ENCODE peak calls at places on chromosomes 11 and 22, in five cellular contexts. A is SK-N-SH, P is GM23248, F is GM23338, C is neural progenitor cell. K is an unnamed sample.

GRCh38 chr22:19759994-19760651 is 455 bp upstream of the TBX1 start:
- DNase-seq in A (peak), P (peak), F (peak), C (peak), K (no peak)

GRCh38 chr11:43382614-43383013 is 23.9 kb downstream of the TTC17 start:
- DNase-seq in A (no peak), P (no peak), F (no peak), C (no peak), K (no peak)

GRCh38 chr22:21652010-21652546 is 10.0 kb downstream of the SDF2L1 start:
- DNase-seq in A (peak), P (peak), F (peak), C (peak), K (peak)

GRCh38 chr11:103651341-103651998 is 385.0 kb upstream of the DDI1 start:
- DNase-seq in A (no peak), P (no peak), F (no peak), C (no peak), K (no peak)

GRCh38 chr22:20639343-20639742 is 131.9 kb downstream of the MED15 start:
- DNase-seq in A (no peak), P (no peak), F (no peak), C (no peak), K (no peak)

GRCh38 chr22:23893446-23893956 is 682 bp upstream of the MIF start:
- DNase-seq in A (no peak), P (peak), F (no peak), C (no peak), K (no peak)

GRCh38 chr22:42608481-42609361 is 6.0 kb downstream of the POLDIP3 start:
- DNase-seq in A (no peak), P (peak), F (no peak), C (peak), K (no peak)

GRCh38 chr11:122847437-122847836 is 9.1 kb downstream of the CRTAM start:
- DNase-seq in A (no peak), P (no peak), F (no peak), C (no peak), K (no peak)

GRCh38 chr11:61846351-61846750 is 18.3 kb downstream of the FADS2 start:
- DNase-seq in A (no peak), P (no peak), F (no peak), C (no peak), K (no peak)

GRCh38 chr22:50577987-50578775 is at the start of gene CPT1B:
- DNase-seq in A (no peak), P (peak), F (peak), C (no peak), K (no peak)

GRCh38 chr22:29128891-29129643 is 56.2 kb downstream of the KREMEN1 start:
- DNase-seq in A (no peak), P (peak), F (no peak), C (no peak), K (no peak)

GRCh38 chr11:14458377-14458776 is 41.2 kb downstream of the COPB1 start:
- DNase-seq in A (no peak), P (no peak), F (no peak), C (no peak), K (no peak)

GRCh38 chr11:134385774-134386565 is 26.1 kb downstream of the B3GAT1 start:
- DNase-seq in A (peak), P (no peak), F (no peak), C (no peak), K (no peak)

GRCh38 chr11:43758942-43759341 is 78.4 kb downstream of the HSD17B12 start:
- DNase-seq in A (no peak), P (no peak), F (no peak), C (no peak), K (no peak)

GRCh38 chr22:30253205-30253852 is 6.8 kb upstream of the LIF start:
- DNase-seq in A (peak), P (peak), F (no peak), C (no peak), K (no peak)

GRCh38 chr22:26671317-26672059 is 14.1 kb downstream of the MIAT start:
- DNase-seq in A (no peak), P (no peak), F (peak), C (no peak), K (peak)

GRCh38 chr11:134905966-134906955 is 494.2 kb upstream of the B3GAT1 start:
- DNase-seq in A (no peak), P (no peak), F (no peak), C (no peak), K (no peak)

GRCh38 chr11:97905101-97905500 is 1115.6 kb upstream of the CNTN5 start:
- DNase-seq in A (no peak), P (no peak), F (no peak), C (no peak), K (no peak)

GRCh38 chr11:119417726-119418540 is 5.0 kb downstream of the THY1 start:
- DNase-seq in A (peak), P (peak), F (peak), C (no peak), K (no peak)

GRCh38 chr11:28086569-28086968 is 21.4 kb downstream of the KIF18A start:
- DNase-seq in A (no peak), P (peak), F (no peak), C (no peak), K (no peak)

GRCh38 chr22:23500508-23501208 is 79.4 kb downstream of the IGLL1 start:
- DNase-seq in A (peak), P (no peak), F (no peak), C (no peak), K (no peak)

GRCh38 chr11:12499071-12499470 is 121.7 kb downstream of the PARVA start:
- DNase-seq in A (no peak), P (no peak), F (no peak), C (no peak), K (no peak)

GRCh38 chr11:12496181-12497025 is 119.0 kb downstream of the PARVA start:
- DNase-seq in A (no peak), P (no peak), F (peak), C (peak), K (no peak)

GRCh38 chr11:12489246-12489772 is 111.9 kb downstream of the PARVA start:
- DNase-seq in A (no peak), P (no peak), F (no peak), C (no peak), K (no peak)

GRCh38 chr11:12497431-12497830 is 120.1 kb downstream of the PARVA start:
- DNase-seq in A (no peak), P (no peak), F (no peak), C (no peak), K (no peak)

GRCh38 chr11:12494699-12495098 is 117.3 kb downstream of the PARVA start:
- DNase-seq in A (no peak), P (peak), F (no peak), C (no peak), K (no peak)
- TF ChIP-seq EZH2phosphoT487 in A (no peak), P (no peak), F (no peak), C (no peak), K (no peak)

DNA sequence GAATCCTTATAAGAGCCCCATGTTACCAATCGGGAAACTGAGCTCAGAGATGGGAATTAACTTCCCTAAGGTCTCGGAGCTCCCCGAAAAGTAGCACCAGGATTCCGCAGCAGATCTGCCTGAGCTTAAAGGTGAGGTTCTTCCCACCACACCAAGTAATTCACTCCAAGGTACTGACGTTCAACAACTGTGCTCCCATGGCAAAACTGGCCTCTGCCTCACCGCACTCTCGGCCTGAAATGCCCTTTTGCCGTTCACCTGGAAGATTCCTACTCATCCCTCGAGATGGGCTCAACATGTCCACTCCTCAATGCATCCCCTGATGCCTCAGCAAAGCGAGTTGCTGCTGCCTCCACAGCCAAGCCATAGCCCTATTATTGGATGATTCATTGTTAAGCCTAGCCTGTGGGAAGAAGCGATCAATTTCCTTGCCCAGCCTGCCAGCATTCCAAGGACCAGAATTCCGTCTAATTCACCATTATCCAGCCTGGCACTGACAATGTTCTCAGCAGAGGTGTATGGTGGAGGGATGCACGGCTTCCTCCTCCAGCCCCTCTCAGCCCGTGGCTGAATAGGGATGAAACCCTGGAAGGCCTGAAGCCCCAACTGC is 4.2 kb downstream of the PLAAT3 start:
- DNase-seq in A (no peak), P (no peak), F (no peak), C (no peak), K (no peak)
- H3K4me2 ChIP-seq in A (no peak), P (no peak), F (peak), C (peak), K (no peak)

GRCh38 chr22:45009881-45010531 is at the start of gene PHF21B:
- DNase-seq in A (peak), P (peak), F (peak), C (peak), K (peak)

GRCh38 chr22:45007247-45007945 is 2.4 kb downstream of the PHF21B start:
- DNase-seq in A (peak), P (peak), F (peak), C (peak), K (no peak)

GRCh38 chr22:45010532-45010900 is 711 bp upstream of the PHF21B start:
- DNase-seq in A (peak), P (no peak), F (no peak), C (no peak), K (no peak)

GRCh38 chr22:45007946-45008852 is 1.6 kb downstream of the PHF21B start:
- DNase-seq in A (peak), P (peak), F (peak), C (peak), K (no peak)

DNA sequence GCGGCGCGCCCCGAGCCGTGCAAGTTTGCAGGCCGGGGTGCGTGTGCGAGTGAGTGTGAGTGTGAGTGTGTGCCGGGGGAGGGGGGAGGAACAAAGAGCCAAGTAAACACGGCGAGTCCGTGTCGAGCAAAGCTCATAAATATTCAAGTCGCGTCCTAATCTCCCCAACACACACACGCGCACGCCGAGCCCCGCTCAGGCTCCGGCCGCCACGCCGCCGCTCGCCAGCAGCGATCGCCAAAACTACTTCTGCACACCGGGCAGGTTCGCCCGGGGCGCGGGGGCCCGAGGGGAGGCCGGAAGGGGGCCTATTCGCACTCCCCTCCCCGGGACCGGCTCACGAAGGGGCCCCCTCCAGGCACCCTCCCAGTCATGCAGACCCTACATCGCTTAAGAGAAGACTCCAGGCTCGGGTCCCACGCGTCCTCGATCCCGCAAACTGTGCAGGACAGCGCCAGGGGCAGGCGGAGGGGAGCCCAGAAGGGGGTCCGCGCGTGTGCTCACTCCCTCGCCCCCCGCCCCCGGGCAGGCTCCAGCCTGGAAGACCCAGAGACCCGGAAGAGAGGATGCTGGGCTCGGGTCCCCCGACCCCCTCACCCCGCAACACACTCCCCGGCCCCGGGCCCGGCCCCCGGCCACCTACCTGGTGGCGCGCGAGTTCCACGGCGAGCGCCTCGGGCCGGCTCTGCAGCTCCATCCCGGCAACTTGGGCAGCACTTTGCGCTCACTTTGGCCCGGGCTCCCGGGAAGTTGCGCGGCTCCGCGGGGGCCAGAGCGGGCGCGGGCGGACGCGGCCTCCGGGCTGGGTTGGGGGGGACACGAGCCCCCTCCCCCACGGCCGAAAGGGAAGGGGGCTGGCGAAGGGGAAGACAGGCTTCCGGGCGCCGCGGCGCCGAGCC is 703 bp downstream of the PHF21B start:
- DNase-seq in A (peak), P (peak), F (peak), C (peak), K (peak)
- TF ChIP-seq EZH2phosphoT487 in A (no peak), P (no peak), F (no peak), C (no peak), K (no peak)

DNA sequence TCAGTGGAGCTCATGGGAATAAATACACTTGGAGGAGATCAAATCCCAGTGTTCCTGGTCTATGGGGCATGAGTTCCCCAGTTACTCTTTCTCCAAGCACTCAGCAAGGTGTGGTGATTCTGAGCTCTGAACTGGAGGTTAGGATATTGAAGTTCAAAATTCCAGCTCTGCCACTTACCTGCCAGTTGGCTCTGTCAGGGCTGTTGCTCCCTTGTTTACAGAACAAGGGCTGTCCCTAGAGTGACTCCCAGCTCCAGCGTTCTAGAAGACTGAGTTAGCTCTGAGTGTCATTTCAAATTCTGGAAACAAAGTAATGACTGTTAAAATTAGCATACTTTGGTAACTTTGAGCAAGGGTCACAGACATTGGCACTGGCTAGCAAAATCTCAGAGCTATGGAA is 69.7 kb upstream of the ZBED5 start:
- DNase-seq in A (no peak), P (peak), F (no peak), C (no peak), K (no peak)
- H3K4me2 ChIP-seq in A (no peak), P (peak), F (no peak), C (no peak), K (no peak)

GRCh38 chr11:73388241-73389133 is 12.3 kb downstream of the RELT start:
- DNase-seq in A (no peak), P (no peak), F (peak), C (peak), K (no peak)
- TF ChIP-seq EZH2phosphoT487 in A (no peak), P (no peak), F (no peak), C (no peak), K (no peak)

K was measured in OCI-LY7.